ENCODE peak calls at places on chromosomes 11 and 22, in nine cellular contexts. X is GM10248, V is AG09309, U is stomach, O is Calu3, H is thoracic aorta, Z is neural crest cell, W is neural progenitor cell, F is tibial nerve. R is an unnamed sample.

GRCh38 chr22:48757581-48757980 is 1070.1 kb downstream of the BRD1 start:
- DNase-seq in X (no peak), V (no peak), U (peak; percentile 14), O (no peak), H (no peak), Z (no peak), W (no peak), F (no peak), R (no peak)

GRCh38 chr22:27329966-27330645 is 471.4 kb downstream of the MN1 start:
- DNase-seq in X (no peak), V (no peak), U (no peak), O (no peak), H (no peak), Z (no peak), W (no peak), F (no peak), R (no peak)

GRCh38 chr11:108112059-108112458 is 9.3 kb upstream of the ACAT1 start:
- DNase-seq in X (no peak), V (no peak), U (no peak), O (no peak), H (no peak), Z (no peak), W (no peak), F (no peak), R (no peak)

GRCh38 chr11:118311518-118311917 is 7.0 kb downstream of the CD3E start:
- DNase-seq in X (no peak), V (no peak), U (no peak), O (no peak), H (no peak), Z (no peak), W (no peak), F (no peak), R (no peak)

GRCh38 chr11:72649215-72649976 is 24.8 kb downstream of the PDE2A start:
- DNase-seq in X (no peak), V (no peak), U (no peak), O (no peak), H (no peak), Z (no peak), W (no peak), F (no peak), R (no peak)

GRCh38 chr11:34105957-34106504 is 602 bp downstream of the NAT10 start:
- DNase-seq in X (no peak), V (no peak), U (no peak), O (no peak), H (no peak), Z (no peak), W (no peak), F (no peak), R (no peak)

GRCh38 chr11:47106839-47107520 is 69.7 kb downstream of the ARFGAP2 start:
- DNase-seq in X (no peak), V (no peak), U (no peak), O (no peak), H (no peak), Z (no peak), W (peak; percentile 39), F (no peak), R (no peak)

GRCh38 chr11:44568706-44569473 is 3.4 kb downstream of the CD82 start:
- DNase-seq in X (peak; percentile 77), V (peak; percentile 67), U (peak; percentile 75), O (peak; percentile 70), H (peak; percentile 71), Z (no peak), W (no peak), F (peak; percentile 59), R (no peak)

GRCh38 chr22:50268655-50269113 is 1.5 kb downstream of the MAPK11 start:
- DNase-seq in X (no peak), V (no peak), U (peak; percentile 81), O (peak; percentile 62), H (no peak), Z (no peak), W (no peak), F (no peak), R (peak; percentile 51)

GRCh38 chr22:23695748-23696325 is 5.0 kb downstream of the RGL4 start:
- DNase-seq in X (no peak), V (no peak), U (no peak), O (no peak), H (no peak), Z (no peak), W (no peak), F (no peak), R (no peak)

GRCh38 chr22:46519377-46519776 is 18.0 kb downstream of the CELSR1 start:
- DNase-seq in X (no peak), V (no peak), U (no peak), O (no peak), H (no peak), Z (no peak), W (no peak), F (no peak), R (no peak)

GRCh38 chr11:66289548-66290331 is 797 bp upstream of the YIF1A start:
- DNase-seq in X (peak; percentile 90), V (peak; percentile 33), U (peak; percentile 77), O (peak; percentile 77), H (no peak), Z (peak; percentile 76), W (peak; percentile 92), F (peak; percentile 64), R (peak; percentile 90)

GRCh38 chr11:75996523-75997272 is 181.7 kb downstream of the UVRAG start:
- DNase-seq in X (no peak), V (no peak), U (no peak), O (no peak), H (no peak), Z (no peak), W (no peak), F (no peak), R (no peak)

GRCh38 chr11:110337570-110338193 is 41.3 kb upstream of the RDX start:
- DNase-seq in X (no peak), V (no peak), U (no peak), O (peak; percentile 49), H (no peak), Z (no peak), W (no peak), F (no peak), R (no peak)

GRCh38 chr11:68138256-68138655 is 17.1 kb upstream of the CHKA start:
- DNase-seq in X (no peak), V (no peak), U (no peak), O (no peak), H (no peak), Z (no peak), W (no peak), F (no peak), R (no peak)

GRCh38 chr11:62908468-62909072 is 12.6 kb downstream of the CHRM1 start:
- DNase-seq in X (no peak), V (no peak), U (peak; percentile 48), O (no peak), H (no peak), Z (no peak), W (no peak), F (no peak), R (peak; percentile 66)

GRCh38 chr11:62912268-62912667 is 8.9 kb downstream of the CHRM1 start:
- DNase-seq in X (no peak), V (no peak), U (no peak), O (no peak), H (no peak), Z (no peak), W (no peak), F (no peak), R (no peak)

GRCh38 chr11:62911137-62912130 is 9.7 kb downstream of the CHRM1 start:
- DNase-seq in X (no peak), V (peak; percentile 18), U (no peak), O (no peak), H (no peak), Z (no peak), W (no peak), F (no peak), R (no peak)

GRCh38 chr11:62910141-62910882 is 10.9 kb downstream of the CHRM1 start:
- DNase-seq in X (no peak), V (no peak), U (no peak), O (no peak), H (no peak), Z (no peak), W (no peak), F (no peak), R (no peak)

DNA sequence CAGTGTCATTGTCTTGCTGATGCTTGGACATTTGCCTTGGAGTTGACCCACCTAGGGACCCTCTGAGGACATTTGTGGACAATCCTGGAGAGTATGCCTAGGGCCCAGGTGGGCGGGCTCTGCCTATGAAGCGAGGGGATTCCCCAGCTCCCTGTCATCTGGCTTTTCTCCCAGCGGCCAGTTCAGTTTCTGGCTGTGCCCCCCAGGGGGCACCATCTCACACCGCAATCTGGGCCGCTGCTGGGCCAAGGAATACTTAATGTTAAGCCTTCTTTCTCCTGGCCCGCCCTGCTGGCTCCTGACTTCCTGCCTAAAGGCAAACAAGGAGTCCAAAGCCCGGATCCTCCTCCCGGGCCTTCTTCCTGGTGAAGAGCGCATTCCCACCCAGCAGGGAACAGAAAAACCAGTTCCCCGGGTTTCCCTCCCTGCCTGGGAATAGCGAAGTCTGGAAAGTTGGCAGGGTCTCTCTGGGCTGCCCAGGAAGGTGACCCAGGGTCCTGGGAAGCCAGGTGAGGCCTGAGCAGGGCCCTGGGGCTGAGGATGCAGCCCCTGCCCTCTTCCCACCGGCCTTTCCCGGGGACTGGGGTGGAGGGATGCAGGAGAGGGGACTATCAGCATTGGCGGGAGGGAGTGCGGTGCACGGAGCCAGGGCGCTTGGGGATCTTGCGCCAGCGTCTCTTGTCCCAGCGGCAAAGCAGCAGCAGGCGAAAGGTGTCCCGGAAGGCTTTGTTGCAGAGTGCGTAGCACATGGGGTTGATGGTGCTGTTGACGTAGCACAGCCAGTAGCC is 11.9 kb downstream of the CHRM1 start:
- DNase-seq in X (peak; percentile 60), V (no peak), U (peak; percentile 90), O (peak; percentile 73), H (no peak), Z (peak; percentile 61), W (peak; percentile 86), F (peak; percentile 31), R (no peak)
- TF ChIP-seq CTCF in X (peak; percentile 19), V (peak; percentile 62), U (no peak), O (peak; percentile 63), H (peak; percentile 28), Z (peak; percentile 71), W (peak; percentile 75), F (peak; percentile 33), R (peak; percentile 76)

GRCh38 chr11:70790671-70791300 is 392.5 kb downstream of the CTTN start:
- DNase-seq in X (no peak), V (no peak), U (no peak), O (no peak), H (no peak), Z (no peak), W (peak; percentile 38), F (no peak), R (no peak)
- TF ChIP-seq CTCF in X (no peak), V (peak; percentile 12), U (no peak), O (no peak), H (no peak), Z (no peak), W (peak; percentile 53), F (no peak), R (no peak)

DNA sequence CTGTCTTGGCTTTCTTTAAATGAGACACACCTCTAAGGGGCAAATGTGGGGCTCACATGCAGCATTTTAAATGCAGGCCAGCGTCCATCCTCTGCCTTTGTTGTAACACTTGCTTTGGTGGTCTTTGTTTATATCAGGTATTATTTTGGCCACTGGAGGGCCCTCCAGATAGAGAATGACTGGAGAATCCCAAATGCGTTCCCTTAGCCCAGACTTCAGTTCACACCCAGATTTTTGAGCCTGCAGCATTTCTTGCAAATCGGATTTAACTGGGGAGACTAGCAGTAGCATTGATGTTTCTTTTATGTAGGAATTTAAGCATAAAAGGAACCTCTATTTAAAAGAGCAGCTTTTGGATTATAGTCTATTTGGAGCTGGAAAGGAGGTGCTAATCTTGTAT is 200.2 kb upstream of the SORL1-AS1 start:
- DNase-seq in X (no peak), V (no peak), U (no peak), O (no peak), H (no peak), Z (peak; percentile 33), W (peak; percentile 75), F (peak; percentile 62), R (no peak)
- TF ChIP-seq CTCF in X (no peak), V (no peak), U (no peak), O (no peak), H (peak; percentile 43), Z (peak; percentile 62), W (peak; percentile 72), F (peak; percentile 37), R (no peak)

GRCh38 chr11:102214623-102215022 is 102.7 kb upstream of the BIRC3 start:
- DNase-seq in X (no peak), V (no peak), U (no peak), O (no peak), H (no peak), Z (no peak), W (no peak), F (no peak), R (no peak)
- TF ChIP-seq CTCF in X (no peak), V (no peak), U (no peak), O (no peak), H (no peak), Z (no peak), W (no peak), F (no peak), R (no peak)